ENCODE peak calls at places on chromosomes 1 and 21, in seven cellular contexts. One of them, this sample, is unnamed. For H3K4me1, the result is how much of the 10 kb centered on the place peaks cover.

GRCh38 chr1:231670755-231671154 is 44.2 kb downstream of the DISC1 start:
- DNase-seq in iPS DF 6.9: no peak
- DNase-seq in lung: no peak
- DNase-seq in esophagus squamous epithelium: no peak
- DNase-seq in tibial nerve: no peak
- DNase-seq in fibroblast of lung: no peak
- DNase-seq in HCT116: no peak
- DNase-seq in this sample: no peak

GRCh38 chr1:18531503-18531845 is 50.7 kb downstream of the KLHDC7A start:
- DNase-seq in tibial nerve: no peak
- DNase-seq in esophagus squamous epithelium: no peak
- DNase-seq in iPS DF 6.9: no peak
- DNase-seq in HCT116: no peak
- DNase-seq in fibroblast of lung: no peak
- DNase-seq in lung: no peak
- DNase-seq in this sample: no peak

GRCh38 chr1:75265792-75266191 is 131.6 kb downstream of the LHX8 start:
- DNase-seq in iPS DF 6.9: peak
- DNase-seq in HCT116: peak
- DNase-seq in tibial nerve: no peak
- DNase-seq in esophagus squamous epithelium: no peak
- DNase-seq in lung: no peak
- DNase-seq in fibroblast of lung: peak
- DNase-seq in this sample: no peak

GRCh38 chr1:183544598-183545297 is 45.5 kb downstream of the NCF2 start:
- DNase-seq in iPS DF 6.9: no peak
- DNase-seq in lung: no peak
- DNase-seq in esophagus squamous epithelium: no peak
- DNase-seq in tibial nerve: no peak
- DNase-seq in HCT116: no peak
- DNase-seq in fibroblast of lung: no peak
- DNase-seq in this sample: no peak

GRCh38 chr1:161166669-161167548 is 683 bp downstream of the PPOX start:
- DNase-seq in esophagus squamous epithelium: no peak
- DNase-seq in lung: no peak
- DNase-seq in tibial nerve: no peak
- DNase-seq in fibroblast of lung: no peak
- DNase-seq in HCT116: no peak
- DNase-seq in iPS DF 6.9: no peak
- DNase-seq in this sample: no peak

GRCh38 chr1:177902151-177902765 is 67.6 kb downstream of the SEC16B start:
- DNase-seq in HCT116: no peak
- DNase-seq in esophagus squamous epithelium: no peak
- DNase-seq in iPS DF 6.9: no peak
- DNase-seq in tibial nerve: no peak
- DNase-seq in fibroblast of lung: no peak
- DNase-seq in lung: no peak
- DNase-seq in this sample: no peak

GRCh38 chr1:94050675-94051074 is 70.3 kb downstream of the ABCA4 start:
- DNase-seq in HCT116: no peak
- DNase-seq in lung: no peak
- DNase-seq in iPS DF 6.9: no peak
- DNase-seq in fibroblast of lung: no peak
- DNase-seq in tibial nerve: no peak
- DNase-seq in esophagus squamous epithelium: no peak
- DNase-seq in this sample: no peak

GRCh38 chr1:48031676-48032075 is 34.5 kb upstream of the TRABD2B start:
- DNase-seq in tibial nerve: no peak
- DNase-seq in fibroblast of lung: peak
- DNase-seq in lung: no peak
- DNase-seq in iPS DF 6.9: no peak
- DNase-seq in HCT116: no peak
- DNase-seq in esophagus squamous epithelium: no peak
- DNase-seq in this sample: no peak

GRCh38 chr1:30724175-30724574 is 790 bp upstream of the MATN1 start:
- DNase-seq in fibroblast of lung: no peak
- DNase-seq in esophagus squamous epithelium: no peak
- DNase-seq in iPS DF 6.9: no peak
- DNase-seq in lung: no peak
- DNase-seq in HCT116: no peak
- DNase-seq in tibial nerve: no peak
- DNase-seq in this sample: no peak

GRCh38 chr1:155030899-155031298 is 2.7 kb downstream of the DCST2 start:
- DNase-seq in HCT116: no peak
- DNase-seq in tibial nerve: no peak
- DNase-seq in iPS DF 6.9: no peak
- DNase-seq in fibroblast of lung: no peak
- DNase-seq in esophagus squamous epithelium: no peak
- DNase-seq in lung: no peak
- DNase-seq in this sample: no peak

GRCh38 chr1:161172776-161173376 is 4.4 kb downstream of the B4GALT3 start:
- DNase-seq in lung: no peak
- DNase-seq in tibial nerve: no peak
- DNase-seq in HCT116: no peak
- DNase-seq in fibroblast of lung: peak
- DNase-seq in iPS DF 6.9: no peak
- DNase-seq in esophagus squamous epithelium: no peak
- DNase-seq in this sample: no peak

GRCh38 chr21:32494946-32495703 is 82.6 kb downstream of the EVA1C start:
- DNase-seq in fibroblast of lung: peak
- DNase-seq in lung: no peak
- DNase-seq in iPS DF 6.9: no peak
- DNase-seq in esophagus squamous epithelium: no peak
- DNase-seq in HCT116: no peak
- DNase-seq in tibial nerve: no peak
- DNase-seq in this sample: peak

GRCh38 chr1:244173240-244173639 is 122.2 kb downstream of the ZBTB18 start:
- DNase-seq in iPS DF 6.9: no peak
- DNase-seq in lung: no peak
- DNase-seq in fibroblast of lung: no peak
- DNase-seq in esophagus squamous epithelium: no peak
- DNase-seq in tibial nerve: no peak
- DNase-seq in HCT116: no peak
- DNase-seq in this sample: no peak

GRCh38 chr1:234963904-234964702 is 164.5 kb downstream of the TOMM20 start:
- DNase-seq in lung: no peak
- DNase-seq in fibroblast of lung: peak
- DNase-seq in HCT116: no peak
- DNase-seq in esophagus squamous epithelium: no peak
- DNase-seq in tibial nerve: no peak
- DNase-seq in iPS DF 6.9: no peak
- DNase-seq in this sample: no peak

GRCh38 chr1:234962340-234962989 is 166.2 kb downstream of the TOMM20 start:
- DNase-seq in esophagus squamous epithelium: no peak
- DNase-seq in fibroblast of lung: peak
- DNase-seq in HCT116: no peak
- DNase-seq in lung: no peak
- DNase-seq in iPS DF 6.9: no peak
- DNase-seq in tibial nerve: no peak
- DNase-seq in this sample: no peak

GRCh38 chr1:234963180-234963903 is 165.3 kb downstream of the TOMM20 start:
- DNase-seq in HCT116: no peak
- DNase-seq in tibial nerve: peak
- DNase-seq in iPS DF 6.9: no peak
- DNase-seq in lung: peak
- DNase-seq in fibroblast of lung: peak
- DNase-seq in esophagus squamous epithelium: peak
- DNase-seq in this sample: no peak

GRCh38 chr1:234960722-234961467 is 167.7 kb downstream of the TOMM20 start:
- DNase-seq in iPS DF 6.9: no peak
- DNase-seq in HCT116: no peak
- DNase-seq in fibroblast of lung: no peak
- DNase-seq in esophagus squamous epithelium: no peak
- DNase-seq in lung: no peak
- DNase-seq in tibial nerve: no peak
- DNase-seq in this sample: no peak

DNA sequence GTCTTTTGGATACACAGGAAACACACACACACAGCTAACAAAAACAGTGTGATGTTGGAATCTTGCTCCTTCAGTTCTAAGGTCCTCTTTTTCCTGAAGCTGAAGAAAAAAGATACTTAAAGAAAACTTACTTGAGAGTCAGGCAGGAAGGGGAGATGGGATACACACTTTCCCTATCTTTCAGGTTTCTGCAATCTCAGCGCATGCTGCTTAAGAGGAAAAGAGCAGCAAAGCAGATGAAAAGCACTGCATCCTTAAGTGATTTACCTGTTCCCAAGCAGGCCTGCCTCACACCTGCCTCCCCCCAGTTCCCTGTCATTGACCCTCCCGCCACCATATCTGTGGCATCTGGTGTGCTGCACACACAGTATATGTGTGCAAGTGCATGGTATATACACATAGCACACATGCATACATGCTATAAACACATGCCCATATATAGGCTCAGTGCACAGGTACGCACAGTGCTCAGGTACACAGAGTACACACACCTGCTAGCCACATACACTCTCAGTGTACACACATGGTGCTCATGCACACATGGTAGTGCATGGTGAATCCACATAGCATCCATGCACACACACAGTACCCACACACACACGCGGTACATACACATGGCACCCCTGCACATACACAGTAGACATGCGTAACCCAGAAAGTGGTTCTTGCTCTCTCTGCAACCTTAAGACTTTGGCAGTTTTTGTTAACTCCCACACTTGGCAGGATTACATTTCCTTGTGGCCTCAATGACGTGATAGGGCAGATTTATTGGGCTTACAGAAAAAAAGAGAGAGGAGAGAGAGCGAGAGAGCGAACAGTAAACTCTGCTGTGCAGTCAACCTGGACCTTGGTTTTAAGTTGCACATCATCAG is 166.9 kb downstream of the TOMM20 start:
- DNase-seq in esophagus squamous epithelium: no peak
- DNase-seq in lung: no peak
- DNase-seq in iPS DF 6.9: no peak
- DNase-seq in HCT116: no peak
- DNase-seq in tibial nerve: no peak
- DNase-seq in fibroblast of lung: peak
- DNase-seq in this sample: no peak
- H3K4me1 ChIP-seq in esophagus squamous epithelium: half or more
- H3K4me1 ChIP-seq in lung: under half
- H3K4me1 ChIP-seq in iPS DF 6.9: under half
- H3K4me1 ChIP-seq in HCT116: under half
- H3K4me1 ChIP-seq in tibial nerve: under half
- H3K4me1 ChIP-seq in fibroblast of lung: under half
- H3K4me1 ChIP-seq in this sample: half or more

DNA sequence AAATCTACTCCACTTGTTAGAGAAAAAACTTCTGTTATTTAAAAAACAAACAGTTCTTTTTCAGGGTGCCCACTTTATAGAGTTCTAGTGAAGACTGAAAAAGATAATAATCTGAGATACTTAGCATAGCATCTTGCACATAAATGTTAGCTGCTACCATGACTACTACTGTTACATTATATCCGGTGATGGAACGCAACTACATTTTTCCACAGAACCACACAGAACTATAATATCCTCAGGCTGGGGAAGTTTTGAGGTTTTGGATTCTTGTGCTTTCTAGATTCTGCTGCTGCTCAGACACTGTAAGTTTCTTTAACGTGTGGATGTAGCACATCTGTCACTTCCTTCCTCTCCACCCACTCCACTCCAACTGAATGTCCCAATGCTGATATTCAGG is 110.3 kb downstream of the PTPN14 start:
- DNase-seq in HCT116: no peak
- DNase-seq in iPS DF 6.9: no peak
- DNase-seq in fibroblast of lung: no peak
- DNase-seq in tibial nerve: no peak
- DNase-seq in esophagus squamous epithelium: no peak
- DNase-seq in lung: no peak
- DNase-seq in this sample: no peak
- H3K4me1 ChIP-seq in HCT116: half or more
- H3K4me1 ChIP-seq in iPS DF 6.9: under half
- H3K4me1 ChIP-seq in fibroblast of lung: under half
- H3K4me1 ChIP-seq in tibial nerve: under half
- H3K4me1 ChIP-seq in esophagus squamous epithelium: half or more
- H3K4me1 ChIP-seq in lung: under half
- H3K4me1 ChIP-seq in this sample: under half

GRCh38 chr1:169892176-169892818 is 1.4 kb downstream of the SCYL3 start:
- DNase-seq in HCT116: no peak
- DNase-seq in iPS DF 6.9: no peak
- DNase-seq in tibial nerve: no peak
- DNase-seq in fibroblast of lung: no peak
- DNase-seq in lung: no peak
- DNase-seq in esophagus squamous epithelium: no peak
- DNase-seq in this sample: no peak

GRCh38 chr1:169892819-169893644 is 664 bp downstream of the SCYL3 start:
- DNase-seq in fibroblast of lung: peak
- DNase-seq in lung: peak
- DNase-seq in esophagus squamous epithelium: no peak
- DNase-seq in tibial nerve: no peak
- DNase-seq in HCT116: no peak
- DNase-seq in iPS DF 6.9: no peak
- DNase-seq in this sample: no peak

GRCh38 chr1:169893645-169894423 is at the start of gene SCYL3:
- DNase-seq in iPS DF 6.9: peak
- DNase-seq in lung: peak
- DNase-seq in esophagus squamous epithelium: peak
- DNase-seq in fibroblast of lung: peak
- DNase-seq in HCT116: peak
- DNase-seq in tibial nerve: peak
- DNase-seq in this sample: peak

GRCh38 chr1:169896013-169896412 is 2.3 kb upstream of the SCYL3 start:
- DNase-seq in HCT116: no peak
- DNase-seq in esophagus squamous epithelium: no peak
- DNase-seq in fibroblast of lung: no peak
- DNase-seq in iPS DF 6.9: no peak
- DNase-seq in tibial nerve: no peak
- DNase-seq in lung: no peak
- DNase-seq in this sample: no peak

DNA sequence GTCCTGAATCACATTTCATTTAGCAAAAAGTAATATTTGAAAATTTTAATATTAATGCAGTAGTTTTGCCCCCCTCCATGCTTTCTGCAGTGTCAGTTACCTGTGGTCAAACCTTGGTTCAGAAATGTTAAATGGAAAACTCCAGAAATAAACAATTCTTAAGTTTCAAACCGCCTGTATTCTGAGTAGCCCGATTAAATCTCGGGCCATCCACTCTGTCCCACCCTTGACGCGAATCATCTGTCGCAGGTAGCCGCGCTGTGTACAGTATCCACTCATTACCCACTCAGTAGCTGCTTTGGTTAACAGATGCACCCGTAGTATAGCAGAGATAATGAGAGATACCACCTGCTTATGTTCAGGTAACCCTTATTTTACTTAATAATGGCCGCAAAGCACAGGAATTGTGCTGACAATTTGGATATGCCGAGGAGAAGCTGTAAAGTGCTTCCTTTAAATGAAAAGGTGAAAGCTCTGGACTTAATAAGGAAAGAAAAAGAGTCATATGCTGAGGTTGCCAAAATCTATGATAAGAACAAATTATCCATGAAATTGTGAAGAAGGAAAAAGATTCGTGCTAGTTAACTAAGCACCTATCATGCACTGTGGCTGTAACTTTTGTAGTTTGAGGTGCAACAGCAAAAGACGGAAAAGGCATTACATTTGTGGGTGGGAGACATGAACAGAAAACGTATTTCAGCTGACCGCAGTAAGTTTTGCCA is 889 bp upstream of the SCYL3 start:
- DNase-seq in tibial nerve: no peak
- DNase-seq in esophagus squamous epithelium: no peak
- DNase-seq in HCT116: no peak
- DNase-seq in lung: no peak
- DNase-seq in iPS DF 6.9: no peak
- DNase-seq in fibroblast of lung: no peak
- DNase-seq in this sample: no peak
- H3K4me1 ChIP-seq in tibial nerve: under half
- H3K4me1 ChIP-seq in esophagus squamous epithelium: under half
- H3K4me1 ChIP-seq in HCT116: under half
- H3K4me1 ChIP-seq in lung: under half
- H3K4me1 ChIP-seq in iPS DF 6.9: under half
- H3K4me1 ChIP-seq in fibroblast of lung: under half
- H3K4me1 ChIP-seq in this sample: under half

GRCh38 chr1:12166834-12167492 is at the start of gene TNFRSF1B:
- DNase-seq in fibroblast of lung: no peak
- DNase-seq in esophagus squamous epithelium: no peak
- DNase-seq in HCT116: no peak
- DNase-seq in iPS DF 6.9: peak
- DNase-seq in lung: peak
- DNase-seq in tibial nerve: peak
- DNase-seq in this sample: no peak
- H3K4me1 ChIP-seq in fibroblast of lung: under half
- H3K4me1 ChIP-seq in esophagus squamous epithelium: half or more
- H3K4me1 ChIP-seq in HCT116: under half
- H3K4me1 ChIP-seq in iPS DF 6.9: under half
- H3K4me1 ChIP-seq in lung: under half
- H3K4me1 ChIP-seq in tibial nerve: under half
- H3K4me1 ChIP-seq in this sample: under half